ENCODE peak calls at places on chromosomes 7 and 10, in four cellular contexts. I, J, U and E are unnamed samples.

GRCh38 chr7:47621347-47621746 is 39.4 kb upstream of the TNS3 start:
- DNase-seq in I (no peak), J (no peak), U (no peak), E (no peak)

GRCh38 chr10:33084388-33084896 is 126.4 kb upstream of the ITGB1 start:
- DNase-seq in I (no peak), J (no peak), U (no peak), E (no peak)

GRCh38 chr10:129952771-129953489 is 11.1 kb downstream of the EBF3 start:
- DNase-seq in I (no peak), J (no peak), U (no peak), E (no peak)

GRCh38 chr7:437293-438280 is 82.1 kb downstream of the PDGFA start:
- DNase-seq in I (no peak), J (no peak), U (no peak), E (no peak)

GRCh38 chr7:74579800-74580685 is 77.5 kb upstream of the GTF2I start:
- DNase-seq in I (no peak), J (no peak), U (no peak), E (no peak)

GRCh38 chr7:113873554-113874151 is 45.2 kb downstream of the PPP1R3A start:
- DNase-seq in I (no peak), J (no peak), U (no peak), E (no peak)

GRCh38 chr10:75358835-75359421 is 42.6 kb downstream of the ZNF503 start:
- DNase-seq in I (peak), J (no peak), U (no peak), E (no peak)

GRCh38 chr7:683526-684205 is 42.8 kb upstream of the DNAAF5 start:
- DNase-seq in I (no peak), J (no peak), U (no peak), E (no peak)

GRCh38 chr7:151742713-151743480 is 134.0 kb downstream of the PRKAG2 start:
- DNase-seq in I (no peak), J (no peak), U (no peak), E (no peak)

GRCh38 chr10:101828734-101829551 is 10.7 kb upstream of the OGA start:
- DNase-seq in I (no peak), J (no peak), U (peak), E (no peak)

GRCh38 chr7:21338728-21339164 is 89.1 kb upstream of the SP4 start:
- DNase-seq in I (no peak), J (no peak), U (no peak), E (no peak)

GRCh38 chr10:77233466-77233865 is 404.1 kb downstream of the KCNMA1 start:
- DNase-seq in I (no peak), J (no peak), U (no peak), E (no peak)

GRCh38 chr7:129804301-129805085 is 148.3 kb downstream of the UBE2H start:
- DNase-seq in I (no peak), J (no peak), U (no peak), E (no peak)

GRCh38 chr7:129799350-129799955 is 153.3 kb downstream of the UBE2H start:
- DNase-seq in I (no peak), J (no peak), U (peak), E (no peak)

GRCh38 chr7:129800901-129801300 is 151.9 kb downstream of the UBE2H start:
- DNase-seq in I (no peak), J (no peak), U (no peak), E (no peak)

GRCh38 chr7:129803546-129804081 is 149.1 kb downstream of the UBE2H start:
- DNase-seq in I (no peak), J (no peak), U (no peak), E (no peak)

GRCh38 chr7:129801882-129802281 is 150.9 kb downstream of the UBE2H start:
- DNase-seq in I (no peak), J (no peak), U (peak), E (no peak)
- TF ChIP-seq SPI1 in I (no peak), J (no peak), U (no peak), E (no peak)

DNA sequence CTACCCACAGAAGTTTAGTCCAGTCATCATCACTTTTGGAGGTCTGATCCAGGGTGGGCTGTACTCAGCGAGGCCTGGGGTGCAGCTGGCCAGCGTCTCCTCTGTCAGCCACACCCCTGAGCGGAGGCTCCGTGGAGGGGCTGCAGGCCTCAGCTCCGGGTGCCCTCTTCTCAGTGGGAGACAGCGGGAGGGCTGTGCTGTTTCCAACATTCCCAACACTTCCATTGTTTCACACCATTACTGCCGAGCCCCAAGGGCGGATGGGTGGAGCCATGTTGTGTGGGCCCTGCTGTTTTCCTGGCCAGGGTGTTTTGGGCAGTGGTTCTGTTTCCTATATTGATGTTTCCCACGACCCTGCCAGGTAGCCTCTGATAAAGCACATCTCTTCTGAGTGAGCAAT is 95.0 kb downstream of the MKI67 start:
- DNase-seq in I (no peak), J (no peak), U (no peak), E (no peak)
- TF ChIP-seq SPI1 in I (no peak), J (no peak), U (no peak), E (no peak)

DNA sequence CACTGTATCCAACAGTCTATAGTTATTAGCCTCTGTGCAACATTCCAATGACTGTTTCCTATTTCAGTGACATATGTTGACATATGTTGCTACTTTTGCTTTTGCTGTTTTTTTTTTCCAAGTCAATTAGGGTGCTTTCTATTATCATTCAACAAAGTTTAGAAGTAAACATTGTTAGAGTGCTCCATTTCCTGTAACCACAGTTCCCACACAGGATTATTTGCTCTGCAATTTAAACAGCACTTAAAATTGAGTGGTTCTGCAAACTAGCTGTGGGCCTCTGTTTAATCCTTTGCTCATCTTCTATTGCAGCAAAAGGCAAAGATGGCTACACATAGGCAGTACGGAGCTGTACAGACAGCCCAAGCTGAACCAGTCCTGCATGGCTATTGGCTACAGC is 46.5 kb upstream of the PTN start:
- DNase-seq in I (no peak), J (no peak), U (no peak), E (no peak)
- TF ChIP-seq SPI1 in I (no peak), J (no peak), U (no peak), E (no peak)

GRCh38 chr10:84825330-84825729 is 496.9 kb downstream of the CCSER2 start:
- DNase-seq in I (no peak), J (no peak), U (no peak), E (no peak)
- TF ChIP-seq SPI1 in I (no peak), J (no peak), U (no peak), E (no peak)

GRCh38 chr10:132139526-132139925 is 47.2 kb upstream of the DPYSL4 start:
- DNase-seq in I (no peak), J (no peak), U (no peak), E (no peak)
- TF ChIP-seq SPI1 in I (no peak), J (no peak), U (no peak), E (no peak)

DNA sequence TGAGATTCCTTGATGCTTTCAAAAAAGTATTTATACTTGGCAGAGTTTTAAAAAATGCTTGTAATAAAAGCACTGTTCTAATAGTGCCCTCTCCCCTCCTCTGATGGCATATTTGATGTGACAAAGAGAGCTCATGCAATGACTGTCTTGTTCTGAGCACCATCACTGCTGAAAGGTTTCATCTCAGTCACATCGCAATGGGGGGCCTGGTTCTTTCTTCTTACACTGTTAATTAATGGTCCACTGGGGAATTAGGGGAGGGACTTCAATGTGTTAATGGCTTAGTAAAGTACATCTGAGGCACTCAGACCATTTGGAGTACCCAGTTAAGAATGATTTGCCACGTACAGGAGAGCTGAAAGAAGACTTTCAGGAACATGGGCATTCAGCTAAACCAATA is 118.5 kb downstream of the SNX10 start:
- DNase-seq in I (no peak), J (no peak), U (no peak), E (no peak)
- TF ChIP-seq SPI1 in I (no peak), J (no peak), U (no peak), E (no peak)

GRCh38 chr7:31814187-31814586 is 127.2 kb downstream of the PPP1R17 start:
- DNase-seq in I (no peak), J (no peak), U (no peak), E (no peak)
- TF ChIP-seq SPI1 in I (no peak), J (no peak), U (no peak), E (no peak)

GRCh38 chr10:13048762-13049161 is 47.2 kb upstream of the CCDC3 start:
- DNase-seq in I (no peak), J (no peak), U (no peak), E (no peak)

GRCh38 chr10:13053794-13054462 is 46.0 kb upstream of the OPTN start:
- DNase-seq in I (no peak), J (no peak), U (no peak), E (no peak)

GRCh38 chr10:13049774-13050420 is 48.4 kb upstream of the CCDC3 start:
- DNase-seq in I (no peak), J (no peak), U (no peak), E (no peak)

GRCh38 chr10:13047529-13048206 is 46.2 kb upstream of the CCDC3 start:
- DNase-seq in I (no peak), J (no peak), U (no peak), E (no peak)

DNA sequence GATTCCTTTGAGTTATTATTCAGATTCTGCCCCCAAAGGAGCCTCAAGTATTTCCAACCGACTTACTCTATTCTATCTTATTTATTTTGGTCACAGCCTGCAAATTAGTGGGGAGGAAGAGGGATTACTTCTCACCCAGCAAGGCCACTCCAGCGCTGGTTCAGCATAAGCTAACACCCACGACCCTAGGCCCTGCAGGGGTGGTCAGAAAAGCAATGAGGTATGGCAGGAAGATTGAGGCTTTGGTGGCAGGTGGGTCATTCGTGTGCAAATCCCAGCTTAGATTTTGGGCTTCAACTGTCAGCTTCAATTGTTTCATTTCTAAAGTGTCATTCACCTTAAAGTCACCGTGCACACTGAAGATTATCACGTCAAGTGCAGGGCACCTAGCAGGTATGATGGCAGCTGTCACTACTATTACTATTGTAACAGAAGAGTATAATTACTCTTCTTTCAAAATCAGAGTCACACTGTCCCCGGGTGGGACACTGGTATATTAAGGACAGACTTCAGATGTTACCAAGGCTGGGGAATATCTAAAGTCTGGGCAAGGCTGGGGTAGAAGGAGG is 48.8 kb upstream of the OPTN start:
- DNase-seq in I (no peak), J (no peak), U (no peak), E (no peak)
- TF ChIP-seq SPI1 in I (no peak), J (no peak), U (no peak), E (no peak)